ENCODE peak calls at places on chromosomes 16 and 17, in ten cellular contexts. One of them, this sample, is unnamed. For H3K4me1, the result is how much of the 10 kb centered on the place peaks cover.

GRCh38 chr17:7249219-7249618 is 2.3 kb downstream of the CTDNEP1 start:
- DNase-seq in heart left ventricle: no peak
- DNase-seq in tibial nerve: no peak
- DNase-seq in Peyer's patch: no peak
- DNase-seq in esophagus squamous epithelium: no peak
- DNase-seq in IMR-90: no peak
- DNase-seq in sigmoid colon: no peak
- DNase-seq in right lobe of liver: no peak
- DNase-seq in A549: no peak
- DNase-seq in breast epithelium: no peak
- DNase-seq in this sample: no peak

GRCh38 chr17:913207-913606 is 66.4 kb downstream of the NXN start:
- DNase-seq in heart left ventricle: no peak
- DNase-seq in tibial nerve: no peak
- DNase-seq in Peyer's patch: no peak
- DNase-seq in esophagus squamous epithelium: no peak
- DNase-seq in IMR-90: no peak
- DNase-seq in sigmoid colon: no peak
- DNase-seq in right lobe of liver: no peak
- DNase-seq in A549: no peak
- DNase-seq in breast epithelium: no peak
- DNase-seq in this sample: no peak

GRCh38 chr16:22194707-22195444 is 11.2 kb upstream of the EEF2K start:
- DNase-seq in heart left ventricle: no peak
- DNase-seq in tibial nerve: no peak
- DNase-seq in Peyer's patch: no peak
- DNase-seq in esophagus squamous epithelium: no peak
- DNase-seq in IMR-90: no peak
- DNase-seq in sigmoid colon: no peak
- DNase-seq in right lobe of liver: no peak
- DNase-seq in A549: no peak
- DNase-seq in breast epithelium: no peak
- DNase-seq in this sample: no peak

GRCh38 chr17:38544175-38544838 is 61.4 kb downstream of the SRCIN1 start:
- DNase-seq in heart left ventricle: no peak
- DNase-seq in tibial nerve: no peak
- DNase-seq in Peyer's patch: no peak
- DNase-seq in esophagus squamous epithelium: no peak
- DNase-seq in IMR-90: no peak
- DNase-seq in sigmoid colon: no peak
- DNase-seq in right lobe of liver: no peak
- DNase-seq in A549: no peak
- DNase-seq in breast epithelium: no peak
- DNase-seq in this sample: no peak

GRCh38 chr17:1512351-1512750 is 4.1 kb downstream of the INPP5K start:
- DNase-seq in heart left ventricle: no peak
- DNase-seq in tibial nerve: no peak
- DNase-seq in Peyer's patch: no peak
- DNase-seq in esophagus squamous epithelium: no peak
- DNase-seq in IMR-90: no peak
- DNase-seq in sigmoid colon: no peak
- DNase-seq in right lobe of liver: no peak
- DNase-seq in A549: no peak
- DNase-seq in breast epithelium: no peak
- DNase-seq in this sample: no peak

GRCh38 chr16:711548-712320 is 3.2 kb upstream of the METRN start:
- DNase-seq in heart left ventricle: peak
- DNase-seq in tibial nerve: no peak
- DNase-seq in Peyer's patch: peak
- DNase-seq in esophagus squamous epithelium: no peak
- DNase-seq in IMR-90: peak
- DNase-seq in sigmoid colon: peak
- DNase-seq in right lobe of liver: peak
- DNase-seq in A549: peak
- DNase-seq in breast epithelium: peak
- DNase-seq in this sample: peak

GRCh38 chr17:73591278-73592078 is 52.8 kb downstream of the SDK2 start:
- DNase-seq in heart left ventricle: no peak
- DNase-seq in tibial nerve: no peak
- DNase-seq in Peyer's patch: peak
- DNase-seq in esophagus squamous epithelium: no peak
- DNase-seq in IMR-90: no peak
- DNase-seq in sigmoid colon: no peak
- DNase-seq in right lobe of liver: no peak
- DNase-seq in A549: no peak
- DNase-seq in breast epithelium: no peak
- DNase-seq in this sample: peak

GRCh38 chr16:49773534-49774486 is 82.1 kb downstream of the ZNF423 start:
- DNase-seq in heart left ventricle: no peak
- DNase-seq in tibial nerve: no peak
- DNase-seq in Peyer's patch: no peak
- DNase-seq in esophagus squamous epithelium: no peak
- DNase-seq in IMR-90: no peak
- DNase-seq in sigmoid colon: no peak
- DNase-seq in right lobe of liver: no peak
- DNase-seq in A549: no peak
- DNase-seq in breast epithelium: no peak
- DNase-seq in this sample: no peak

GRCh38 chr17:37339321-37339720 is 36.5 kb upstream of the C17orf78 start:
- DNase-seq in heart left ventricle: no peak
- DNase-seq in tibial nerve: no peak
- DNase-seq in Peyer's patch: no peak
- DNase-seq in esophagus squamous epithelium: no peak
- DNase-seq in IMR-90: no peak
- DNase-seq in sigmoid colon: no peak
- DNase-seq in right lobe of liver: no peak
- DNase-seq in A549: no peak
- DNase-seq in breast epithelium: no peak
- DNase-seq in this sample: no peak

GRCh38 chr17:82875418-82875856 is 35.6 kb upstream of the ZNF750 start:
- DNase-seq in heart left ventricle: no peak
- DNase-seq in tibial nerve: no peak
- DNase-seq in Peyer's patch: no peak
- DNase-seq in esophagus squamous epithelium: no peak
- DNase-seq in IMR-90: no peak
- DNase-seq in sigmoid colon: no peak
- DNase-seq in right lobe of liver: no peak
- DNase-seq in A549: no peak
- DNase-seq in breast epithelium: peak
- DNase-seq in this sample: peak

GRCh38 chr16:74769791-74770190 is 4.8 kb downstream of the FA2H start:
- DNase-seq in heart left ventricle: no peak
- DNase-seq in tibial nerve: no peak
- DNase-seq in Peyer's patch: no peak
- DNase-seq in esophagus squamous epithelium: no peak
- DNase-seq in IMR-90: no peak
- DNase-seq in sigmoid colon: no peak
- DNase-seq in right lobe of liver: no peak
- DNase-seq in A549: no peak
- DNase-seq in breast epithelium: no peak
- DNase-seq in this sample: peak

GRCh38 chr17:50128441-50129302 is 1.3 kb downstream of the SAMD14 start:
- DNase-seq in heart left ventricle: no peak
- DNase-seq in tibial nerve: no peak
- DNase-seq in Peyer's patch: no peak
- DNase-seq in esophagus squamous epithelium: no peak
- DNase-seq in IMR-90: peak
- DNase-seq in sigmoid colon: no peak
- DNase-seq in right lobe of liver: no peak
- DNase-seq in A549: no peak
- DNase-seq in breast epithelium: no peak
- DNase-seq in this sample: no peak

GRCh38 chr17:63647065-63647725 is 25.0 kb downstream of the MAP3K3 start:
- DNase-seq in heart left ventricle: no peak
- DNase-seq in tibial nerve: no peak
- DNase-seq in Peyer's patch: no peak
- DNase-seq in esophagus squamous epithelium: no peak
- DNase-seq in IMR-90: peak
- DNase-seq in sigmoid colon: no peak
- DNase-seq in right lobe of liver: no peak
- DNase-seq in A549: no peak
- DNase-seq in breast epithelium: no peak
- DNase-seq in this sample: no peak

GRCh38 chr16:81472391-81472790 is 27.8 kb downstream of the CMIP start:
- DNase-seq in heart left ventricle: no peak
- DNase-seq in tibial nerve: no peak
- DNase-seq in Peyer's patch: no peak
- DNase-seq in esophagus squamous epithelium: no peak
- DNase-seq in IMR-90: no peak
- DNase-seq in sigmoid colon: no peak
- DNase-seq in right lobe of liver: no peak
- DNase-seq in A549: no peak
- DNase-seq in breast epithelium: no peak
- DNase-seq in this sample: no peak
- H3K4me1 ChIP-seq in heart left ventricle: under half
- H3K4me1 ChIP-seq in tibial nerve: half or more
- H3K4me1 ChIP-seq in Peyer's patch: under half
- H3K4me1 ChIP-seq in esophagus squamous epithelium: under half
- H3K4me1 ChIP-seq in IMR-90: under half
- H3K4me1 ChIP-seq in sigmoid colon: under half
- H3K4me1 ChIP-seq in right lobe of liver: under half
- H3K4me1 ChIP-seq in A549: half or more
- H3K4me1 ChIP-seq in breast epithelium: under half
- H3K4me1 ChIP-seq in this sample: half or more

GRCh38 chr16:72721981-72722380 is 325.9 kb downstream of the ZFHX3 start:
- DNase-seq in heart left ventricle: no peak
- DNase-seq in tibial nerve: no peak
- DNase-seq in Peyer's patch: no peak
- DNase-seq in esophagus squamous epithelium: no peak
- DNase-seq in IMR-90: no peak
- DNase-seq in sigmoid colon: no peak
- DNase-seq in right lobe of liver: no peak
- DNase-seq in A549: no peak
- DNase-seq in breast epithelium: no peak
- DNase-seq in this sample: no peak
- TF ChIP-seq POLR2A in heart left ventricle: no peak
- TF ChIP-seq POLR2A in tibial nerve: no peak
- TF ChIP-seq POLR2A in Peyer's patch: no peak
- TF ChIP-seq POLR2A in esophagus squamous epithelium: no peak
- TF ChIP-seq POLR2A in IMR-90: no peak
- TF ChIP-seq POLR2A in sigmoid colon: no peak
- TF ChIP-seq POLR2A in right lobe of liver: no peak
- TF ChIP-seq POLR2A in A549: no peak
- TF ChIP-seq POLR2A in breast epithelium: no peak
- TF ChIP-seq POLR2A in this sample: no peak

GRCh38 chr16:57041182-57042156 is 50.9 kb upstream of the CPNE2 start:
- DNase-seq in heart left ventricle: no peak
- DNase-seq in tibial nerve: no peak
- DNase-seq in Peyer's patch: peak
- DNase-seq in esophagus squamous epithelium: no peak
- DNase-seq in IMR-90: no peak
- DNase-seq in sigmoid colon: no peak
- DNase-seq in right lobe of liver: no peak
- DNase-seq in A549: peak
- DNase-seq in breast epithelium: no peak
- DNase-seq in this sample: peak

GRCh38 chr16:57036945-57037344 is 47.6 kb downstream of the NLRC5 start:
- DNase-seq in heart left ventricle: no peak
- DNase-seq in tibial nerve: no peak
- DNase-seq in Peyer's patch: no peak
- DNase-seq in esophagus squamous epithelium: no peak
- DNase-seq in IMR-90: no peak
- DNase-seq in sigmoid colon: no peak
- DNase-seq in right lobe of liver: no peak
- DNase-seq in A549: no peak
- DNase-seq in breast epithelium: no peak
- DNase-seq in this sample: no peak

GRCh38 chr16:57036315-57036714 is 47.0 kb downstream of the NLRC5 start:
- DNase-seq in heart left ventricle: no peak
- DNase-seq in tibial nerve: no peak
- DNase-seq in Peyer's patch: no peak
- DNase-seq in esophagus squamous epithelium: no peak
- DNase-seq in IMR-90: no peak
- DNase-seq in sigmoid colon: no peak
- DNase-seq in right lobe of liver: no peak
- DNase-seq in A549: no peak
- DNase-seq in breast epithelium: no peak
- DNase-seq in this sample: no peak

GRCh38 chr16:57038151-57038550 is 48.8 kb downstream of the NLRC5 start:
- DNase-seq in heart left ventricle: no peak
- DNase-seq in tibial nerve: no peak
- DNase-seq in Peyer's patch: no peak
- DNase-seq in esophagus squamous epithelium: no peak
- DNase-seq in IMR-90: peak
- DNase-seq in sigmoid colon: no peak
- DNase-seq in right lobe of liver: no peak
- DNase-seq in A549: no peak
- DNase-seq in breast epithelium: no peak
- DNase-seq in this sample: no peak

GRCh38 chr16:57039148-57039812 is 49.9 kb downstream of the NLRC5 start:
- DNase-seq in heart left ventricle: no peak
- DNase-seq in tibial nerve: no peak
- DNase-seq in Peyer's patch: peak
- DNase-seq in esophagus squamous epithelium: no peak
- DNase-seq in IMR-90: peak
- DNase-seq in sigmoid colon: no peak
- DNase-seq in right lobe of liver: no peak
- DNase-seq in A549: no peak
- DNase-seq in breast epithelium: no peak
- DNase-seq in this sample: peak
- H3K4me1 ChIP-seq in heart left ventricle: under half
- H3K4me1 ChIP-seq in tibial nerve: under half
- H3K4me1 ChIP-seq in Peyer's patch: under half
- H3K4me1 ChIP-seq in esophagus squamous epithelium: under half
- H3K4me1 ChIP-seq in IMR-90: under half
- H3K4me1 ChIP-seq in sigmoid colon: under half
- H3K4me1 ChIP-seq in right lobe of liver: under half
- H3K4me1 ChIP-seq in A549: under half
- H3K4me1 ChIP-seq in breast epithelium: under half
- H3K4me1 ChIP-seq in this sample: half or more

GRCh38 chr17:9120471-9120870 is 99.2 kb downstream of the NTN1 start:
- DNase-seq in heart left ventricle: no peak
- DNase-seq in tibial nerve: no peak
- DNase-seq in Peyer's patch: no peak
- DNase-seq in esophagus squamous epithelium: no peak
- DNase-seq in IMR-90: no peak
- DNase-seq in sigmoid colon: peak
- DNase-seq in right lobe of liver: no peak
- DNase-seq in A549: peak
- DNase-seq in breast epithelium: no peak
- DNase-seq in this sample: no peak

GRCh38 chr17:9116311-9116820 is 95.1 kb downstream of the NTN1 start:
- DNase-seq in heart left ventricle: no peak
- DNase-seq in tibial nerve: no peak
- DNase-seq in Peyer's patch: no peak
- DNase-seq in esophagus squamous epithelium: no peak
- DNase-seq in IMR-90: no peak
- DNase-seq in sigmoid colon: peak
- DNase-seq in right lobe of liver: no peak
- DNase-seq in A549: no peak
- DNase-seq in breast epithelium: no peak
- DNase-seq in this sample: no peak

GRCh38 chr17:9116861-9117568 is 95.7 kb downstream of the NTN1 start:
- DNase-seq in heart left ventricle: no peak
- DNase-seq in tibial nerve: no peak
- DNase-seq in Peyer's patch: no peak
- DNase-seq in esophagus squamous epithelium: no peak
- DNase-seq in IMR-90: no peak
- DNase-seq in sigmoid colon: peak
- DNase-seq in right lobe of liver: no peak
- DNase-seq in A549: no peak
- DNase-seq in breast epithelium: no peak
- DNase-seq in this sample: no peak

GRCh38 chr17:9110501-9110900 is 89.2 kb downstream of the NTN1 start:
- DNase-seq in heart left ventricle: no peak
- DNase-seq in tibial nerve: no peak
- DNase-seq in Peyer's patch: no peak
- DNase-seq in esophagus squamous epithelium: no peak
- DNase-seq in IMR-90: no peak
- DNase-seq in sigmoid colon: no peak
- DNase-seq in right lobe of liver: no peak
- DNase-seq in A549: no peak
- DNase-seq in breast epithelium: no peak
- DNase-seq in this sample: no peak

GRCh38 chr17:9115446-9116265 is 94.3 kb downstream of the NTN1 start:
- DNase-seq in heart left ventricle: peak
- DNase-seq in tibial nerve: peak
- DNase-seq in Peyer's patch: no peak
- DNase-seq in esophagus squamous epithelium: no peak
- DNase-seq in IMR-90: peak
- DNase-seq in sigmoid colon: peak
- DNase-seq in right lobe of liver: peak
- DNase-seq in A549: peak
- DNase-seq in breast epithelium: no peak
- DNase-seq in this sample: no peak
- TF ChIP-seq POLR2A in heart left ventricle: no peak
- TF ChIP-seq POLR2A in tibial nerve: no peak
- TF ChIP-seq POLR2A in Peyer's patch: no peak
- TF ChIP-seq POLR2A in esophagus squamous epithelium: no peak
- TF ChIP-seq POLR2A in IMR-90: no peak
- TF ChIP-seq POLR2A in sigmoid colon: no peak
- TF ChIP-seq POLR2A in right lobe of liver: no peak
- TF ChIP-seq POLR2A in A549: no peak
- TF ChIP-seq POLR2A in breast epithelium: no peak
- TF ChIP-seq POLR2A in this sample: no peak